ENCODE peak calls at places on chromosomes 1 and 21, in seven cellular contexts. L is ovary, V is retinal pigment epithelial cell, U is pancreas, T is dorsolateral prefrontal cortex, D is omental fat pad, R is astrocyte. G is an unnamed sample.

GRCh38 chr1:172390620-172391491 is 29.6 kb upstream of the C1orf105 start:
- DNase-seq in L (peak), V (no peak), U (no peak), T (no peak), D (peak), R (no peak), G (no peak)

GRCh38 chr21:26194326-26194725 is 23.8 kb upstream of the APP start:
- DNase-seq in L (no peak), V (no peak), U (no peak), T (no peak), D (no peak), R (peak), G (no peak)

GRCh38 chr1:37948160-37948559 is 1.3 kb upstream of the INPP5B start:
- DNase-seq in L (no peak), V (no peak), U (no peak), T (no peak), D (no peak), R (no peak), G (no peak)

GRCh38 chr1:98932184-98932583 is 72.5 kb downstream of the PLPPR5 start:
- DNase-seq in L (no peak), V (no peak), U (no peak), T (no peak), D (no peak), R (no peak), G (no peak)

GRCh38 chr1:200917291-200917817 is 22.7 kb downstream of the INAVA start:
- DNase-seq in L (no peak), V (no peak), U (no peak), T (no peak), D (no peak), R (no peak), G (no peak)

GRCh38 chr1:116415699-116416533 is 42.9 kb downstream of the ATP1A1 start:
- DNase-seq in L (peak), V (no peak), U (no peak), T (no peak), D (no peak), R (no peak), G (no peak)

GRCh38 chr1:24047101-24047459 is 64.9 kb downstream of the MYOM3 start:
- DNase-seq in L (no peak), V (no peak), U (peak), T (no peak), D (no peak), R (peak), G (no peak)

GRCh38 chr1:156421062-156421938 is 52.3 kb downstream of the RHBG start:
- DNase-seq in L (peak), V (no peak), U (peak), T (peak), D (peak), R (peak), G (peak)

GRCh38 chr1:21603177-21604138 is 65.7 kb downstream of the RAP1GAP start:
- DNase-seq in L (no peak), V (no peak), U (peak), T (no peak), D (no peak), R (no peak), G (no peak)

GRCh38 chr1:1358433-1359201 is at the start of gene MXRA8:
- DNase-seq in L (peak), V (no peak), U (peak), T (no peak), D (no peak), R (peak), G (peak)

GRCh38 chr1:96520542-96520941 is 201.0 kb upstream of the PTBP2 start:
- DNase-seq in L (no peak), V (no peak), U (no peak), T (no peak), D (no peak), R (peak), G (no peak)

GRCh38 chr1:35691080-35691479 is 27.6 kb downstream of the C1orf216 start:
- DNase-seq in L (no peak), V (no peak), U (no peak), T (no peak), D (no peak), R (no peak), G (no peak)

GRCh38 chr1:76035053-76035452 is 39.5 kb upstream of the ST6GALNAC3 start:
- DNase-seq in L (no peak), V (no peak), U (no peak), T (no peak), D (no peak), R (no peak), G (no peak)

GRCh38 chr1:153688283-153688682 is 9.8 kb downstream of the NPR1 start:
- DNase-seq in L (no peak), V (no peak), U (no peak), T (no peak), D (no peak), R (no peak), G (no peak)

GRCh38 chr1:32806910-32807523 is 10.1 kb downstream of the YARS1 start:
- DNase-seq in L (no peak), V (no peak), U (no peak), T (no peak), D (no peak), R (peak), G (no peak)

GRCh38 chr1:1185101-1185765 is 11.6 kb downstream of the TTLL10 start:
- DNase-seq in L (peak), V (no peak), U (peak), T (peak), D (no peak), R (no peak), G (peak)

GRCh38 chr1:3315991-3316943 is 138.2 kb upstream of the ARHGEF16 start:
- DNase-seq in L (no peak), V (no peak), U (no peak), T (no peak), D (no peak), R (no peak), G (no peak)

GRCh38 chr1:200779326-200779725 is 40.6 kb downstream of the CAMSAP2 start:
- DNase-seq in L (no peak), V (no peak), U (no peak), T (no peak), D (no peak), R (no peak), G (no peak)

GRCh38 chr1:9229549-9229948 is 5.0 kb upstream of the H6PD start:
- DNase-seq in L (no peak), V (no peak), U (no peak), T (no peak), D (no peak), R (no peak), G (no peak)

GRCh38 chr1:152325111-152325510 is at the start of gene FLG:
- DNase-seq in L (no peak), V (no peak), U (no peak), T (no peak), D (no peak), R (no peak), G (no peak)

GRCh38 chr1:33344896-33345295 is 24.0 kb upstream of the A3GALT2 start:
- DNase-seq in L (no peak), V (no peak), U (no peak), T (no peak), D (no peak), R (no peak), G (no peak)

GRCh38 chr1:220291575-220291974 is 19.3 kb upstream of the RAB3GAP2 start:
- DNase-seq in L (no peak), V (no peak), U (no peak), T (no peak), D (no peak), R (no peak), G (no peak)

GRCh38 chr1:212655668-212656440 is 43.8 kb downstream of the BATF3 start:
- DNase-seq in L (no peak), V (no peak), U (no peak), T (no peak), D (no peak), R (peak), G (no peak)

GRCh38 chr1:43587594-43587993 is 56.9 kb downstream of the PTPRF start:
- DNase-seq in L (no peak), V (no peak), U (no peak), T (no peak), D (no peak), R (peak), G (no peak)

DNA sequence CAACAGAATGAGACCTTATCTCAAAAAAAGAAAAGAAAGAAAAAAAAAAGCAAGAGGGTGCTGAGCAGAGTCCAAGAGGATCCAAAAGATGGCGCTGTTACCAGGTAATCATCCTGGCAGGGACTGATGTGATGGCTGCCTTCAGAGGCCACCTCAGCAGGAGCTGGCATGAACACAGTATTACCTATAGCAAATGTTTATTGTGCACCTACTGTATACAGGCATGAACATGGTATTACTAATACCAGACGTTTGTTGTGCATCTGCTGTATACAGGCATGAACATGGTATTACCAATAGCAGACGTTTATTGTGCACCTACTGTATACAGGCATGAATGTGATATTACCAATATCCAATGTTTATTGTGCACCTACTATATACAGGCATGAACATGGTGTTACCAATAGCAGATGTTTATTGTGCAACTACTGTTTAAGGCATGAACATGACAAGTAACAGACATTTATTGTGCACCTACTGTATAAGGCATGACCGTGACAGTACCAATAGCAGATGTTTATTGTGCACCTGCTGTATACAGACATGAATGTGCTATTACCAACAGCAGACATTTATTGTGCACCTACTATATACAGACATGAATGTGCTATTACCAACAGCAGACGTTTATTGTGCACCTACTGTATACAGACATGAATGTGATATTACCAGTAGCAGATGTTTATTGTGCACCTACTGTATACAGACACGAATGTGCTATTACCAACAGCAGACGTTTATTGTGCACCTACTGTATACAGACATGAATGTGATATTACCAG is 115.1 kb upstream of the TMEM51 start:
- DNase-seq in L (no peak), V (no peak), U (no peak), T (no peak), D (no peak), R (no peak), G (no peak)
- TF ChIP-seq CTCF in L (no peak), V (peak), U (no peak), T (no peak), D (no peak), R (no peak), G (peak)

GRCh38 chr1:232489256-232489655 is 140.7 kb downstream of the SIPA1L2 start:
- DNase-seq in L (no peak), V (no peak), U (no peak), T (no peak), D (no peak), R (no peak), G (no peak)

GRCh38 chr1:232499151-232499550 is 130.8 kb downstream of the SIPA1L2 start:
- DNase-seq in L (no peak), V (no peak), U (no peak), T (no peak), D (no peak), R (no peak), G (no peak)

GRCh38 chr1:232493869-232494268 is 136.1 kb downstream of the SIPA1L2 start:
- DNase-seq in L (no peak), V (no peak), U (no peak), T (no peak), D (no peak), R (no peak), G (no peak)
- TF ChIP-seq CTCF in L (no peak), V (no peak), U (no peak), T (peak), D (no peak), R (no peak), G (no peak)

GRCh38 chr1:81549588-81550127 is 251.1 kb upstream of the ADGRL2 start:
- DNase-seq in L (no peak), V (no peak), U (no peak), T (no peak), D (no peak), R (peak), G (no peak)
- TF ChIP-seq CTCF in L (no peak), V (peak), U (no peak), T (peak), D (no peak), R (peak), G (no peak)

DNA sequence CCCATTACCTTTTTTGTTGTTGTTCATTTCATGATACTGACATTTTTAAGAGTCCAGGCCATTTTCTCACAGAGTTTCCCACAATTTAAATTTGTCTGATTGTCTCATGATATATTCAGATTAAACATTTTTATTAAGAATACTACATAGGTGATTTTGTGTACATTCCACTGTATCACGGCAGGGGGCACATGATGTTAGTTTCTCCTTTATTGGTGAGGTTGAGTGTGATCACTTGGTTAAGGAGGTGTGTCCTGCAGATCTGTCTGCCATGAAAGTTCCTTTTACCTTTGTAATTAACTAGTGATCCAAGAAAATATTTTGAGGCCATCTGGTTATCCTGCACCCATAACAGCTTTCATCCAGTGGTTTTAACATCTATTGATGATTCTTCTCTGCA is 11.8 kb downstream of the RTCA start:
- DNase-seq in L (no peak), V (no peak), U (no peak), T (no peak), D (no peak), R (no peak), G (no peak)
- TF ChIP-seq CTCF in L (no peak), V (no peak), U (no peak), T (no peak), D (no peak), R (no peak), G (no peak)